ENCODE peak calls at places on chromosome 2, in seven cellular contexts. U is transverse colon, Z is HFF-Myc, J is kidney epithelial cell, F is HL-60, M is GM12865, W is IMR-90. P is an unnamed sample.

GRCh38 chr2:223635080-223635479 is 32.9 kb upstream of the SCG2 start:
- DNase-seq in U (no peak), Z (no peak), J (no peak), F (no peak), M (no peak), W (peak; percentile 45), P (no peak)

GRCh38 chr2:26786207-26787023 is 559 bp downstream of the CENPA start:
- DNase-seq in U (no peak), Z (no peak), J (no peak), F (no peak), M (peak; percentile 43), W (no peak), P (no peak)

GRCh38 chr2:218022131-218022850 is 19.5 kb upstream of the TNS1 start:
- DNase-seq in U (no peak), Z (no peak), J (no peak), F (no peak), M (no peak), W (no peak), P (no peak)

GRCh38 chr2:16665746-16666452 is at the start of gene CYRIA:
- DNase-seq in U (peak; percentile 77), Z (no peak), J (no peak), F (no peak), M (peak; percentile 57), W (no peak), P (no peak)

GRCh38 chr2:196230051-196230450 is 58.7 kb upstream of the STK17B start:
- DNase-seq in U (peak; percentile 42), Z (no peak), J (no peak), F (no peak), M (no peak), W (no peak), P (no peak)

GRCh38 chr2:96881349-96882195 is 11.7 kb upstream of the SEMA4C start:
- DNase-seq in U (no peak), Z (no peak), J (no peak), F (no peak), M (no peak), W (no peak), P (no peak)

GRCh38 chr2:72828840-72829507 is 3.1 kb upstream of the EXOC6B start:
- DNase-seq in U (no peak), Z (no peak), J (no peak), F (no peak), M (no peak), W (peak; percentile 27), P (no peak)

GRCh38 chr2:68765739-68766377 is 31.2 kb downstream of the ARHGAP25 start:
- DNase-seq in U (no peak), Z (no peak), J (no peak), F (no peak), M (peak; percentile 39), W (peak; percentile 75), P (no peak)

GRCh38 chr2:128309341-128310093 is 9.2 kb downstream of the HS6ST1 start:
- DNase-seq in U (peak; percentile 53), Z (no peak), J (no peak), F (no peak), M (no peak), W (peak; percentile 86), P (no peak)

GRCh38 chr2:3131636-3132326 is 245.8 kb downstream of the EIPR1 start:
- DNase-seq in U (no peak), Z (no peak), J (no peak), F (no peak), M (no peak), W (no peak), P (no peak)

GRCh38 chr2:215826376-215826775 is 187.0 kb downstream of the MREG start:
- DNase-seq in U (no peak), Z (no peak), J (no peak), F (no peak), M (no peak), W (no peak), P (no peak)

GRCh38 chr2:3288455-3289163 is 89.0 kb downstream of the EIPR1 start:
- DNase-seq in U (no peak), Z (no peak), J (no peak), F (no peak), M (no peak), W (no peak), P (no peak)

GRCh38 chr2:231185050-231185725 is 13.2 kb upstream of the ARMC9 start:
- DNase-seq in U (no peak), Z (no peak), J (no peak), F (no peak), M (no peak), W (no peak), P (no peak)

GRCh38 chr2:152402780-152403388 is 67.9 kb downstream of the FMNL2 start:
- DNase-seq in U (no peak), Z (no peak), J (no peak), F (no peak), M (no peak), W (no peak), P (no peak)

GRCh38 chr2:129868151-129868550 is 111.3 kb upstream of the RAB6C start:
- DNase-seq in U (no peak), Z (no peak), J (no peak), F (no peak), M (no peak), W (no peak), P (no peak)

GRCh38 chr2:27954771-27955384 is 64.3 kb downstream of the BABAM2 start:
- DNase-seq in U (peak; percentile 27), Z (peak; percentile 91), J (peak; percentile 86), F (peak; percentile 85), M (peak; percentile 42), W (peak; percentile 97), P (peak; percentile 52)

GRCh38 chr2:240958366-240959213 is 39.8 kb upstream of the SNED1 start:
- DNase-seq in U (no peak), Z (no peak), J (no peak), F (no peak), M (no peak), W (no peak), P (no peak)

GRCh38 chr2:88815243-88816096 is 124.0 kb downstream of the RPIA start:
- DNase-seq in U (no peak), Z (no peak), J (no peak), F (no peak), M (no peak), W (no peak), P (no peak)

GRCh38 chr2:62472321-62472720 is 33.7 kb downstream of the TMEM17 start:
- DNase-seq in U (no peak), Z (no peak), J (no peak), F (no peak), M (no peak), W (no peak), P (no peak)

GRCh38 chr2:218981390-218982311 is 3.3 kb downstream of the FEV start:
- DNase-seq in U (peak; percentile 46), Z (no peak), J (no peak), F (no peak), M (no peak), W (peak; percentile 12), P (no peak)

GRCh38 chr2:8656160-8656641 is 25.7 kb upstream of the ID2 start:
- DNase-seq in U (no peak), Z (no peak), J (peak; percentile 67), F (no peak), M (no peak), W (peak; percentile 80), P (no peak)

GRCh38 chr2:44169155-44169898 is 652 bp downstream of the PPM1B start:
- DNase-seq in U (peak; percentile 62), Z (no peak), J (no peak), F (no peak), M (peak; percentile 74), W (peak; percentile 37), P (no peak)

GRCh38 chr2:230735884-230736283 is 23.2 kb downstream of the CAB39 start:
- DNase-seq in U (no peak), Z (no peak), J (no peak), F (no peak), M (peak; percentile 40), W (no peak), P (no peak)

GRCh38 chr2:181738483-181739015 is 58.2 kb upstream of the NEUROD1 start:
- DNase-seq in U (no peak), Z (no peak), J (no peak), F (no peak), M (no peak), W (no peak), P (no peak)

GRCh38 chr2:33068261-33068660 is 121.5 kb downstream of the LTBP1 start:
- DNase-seq in U (no peak), Z (no peak), J (no peak), F (no peak), M (no peak), W (peak; percentile 90), P (no peak)

GRCh38 chr2:10028407-10028987 is 14.9 kb upstream of the KLF11 start:
- DNase-seq in U (no peak), Z (no peak), J (no peak), F (no peak), M (peak; percentile 23), W (no peak), P (no peak)
- TF ChIP-seq CTCF in U (no peak), Z (no peak), J (no peak), F (no peak), M (peak; percentile 23), W (no peak), P (no peak)

DNA sequence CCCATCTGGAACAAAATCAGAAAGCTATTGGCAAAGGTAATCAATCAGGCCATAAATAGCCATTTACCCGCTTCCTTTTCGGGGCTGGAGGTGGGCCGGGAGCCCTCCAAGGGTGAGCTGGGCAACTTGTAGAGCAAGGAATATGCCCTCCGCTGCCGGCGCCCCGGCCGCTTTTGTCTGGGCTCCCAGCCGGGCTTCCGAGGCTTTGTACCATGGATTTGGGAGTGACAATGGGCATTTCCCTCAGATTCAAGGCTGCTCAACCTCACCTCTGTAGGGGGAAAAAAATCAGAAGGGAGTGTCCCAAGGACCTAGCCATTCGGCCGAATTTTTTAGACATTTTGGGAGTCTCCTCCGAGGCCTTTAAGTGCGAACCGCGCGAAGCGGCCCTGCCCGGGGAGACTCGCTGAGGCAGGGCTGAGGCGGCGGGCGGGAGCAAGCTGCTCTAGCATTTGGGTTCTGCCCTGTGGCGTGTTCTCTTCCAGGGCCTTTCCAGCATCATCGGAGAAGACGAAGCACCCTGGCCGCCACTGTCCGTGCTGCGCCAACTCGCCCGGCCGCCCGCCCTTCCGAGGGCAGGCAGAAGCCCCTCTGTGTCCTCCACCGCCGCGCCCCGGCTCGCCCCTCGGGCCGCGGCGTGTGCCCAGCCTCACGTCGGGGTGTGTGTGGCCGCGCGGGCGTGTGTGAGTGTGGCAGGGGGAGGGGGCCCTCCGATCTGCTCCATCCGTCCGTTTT is 975 bp upstream of the HOXD9 start:
- DNase-seq in U (no peak), Z (no peak), J (no peak), F (no peak), M (no peak), W (no peak), P (no peak)
- H3K4me3 ChIP-seq in U (peak overlapping the region; percentile 55), Z (no peak overlapping the region), J (peak overlapping the region; percentile 59), F (no peak overlapping the region), M (no peak overlapping the region), W (no peak overlapping the region), P (no peak overlapping the region)

GRCh38 chr2:169928463-169928864 is 101.2 kb downstream of the UBR3 start:
- DNase-seq in U (no peak), Z (peak; percentile 16), J (peak; percentile 1), F (peak; percentile 10), M (peak; percentile 62), W (peak; percentile 63), P (peak; percentile 17)

GRCh38 chr2:169923977-169924376 is 96.7 kb downstream of the UBR3 start:
- DNase-seq in U (no peak), Z (no peak), J (no peak), F (no peak), M (no peak), W (no peak), P (no peak)

GRCh38 chr2:169925968-169926367 is 98.7 kb downstream of the UBR3 start:
- DNase-seq in U (no peak), Z (no peak), J (no peak), F (no peak), M (no peak), W (no peak), P (no peak)
- TF ChIP-seq CTCF in U (no peak), Z (no peak), J (no peak), F (no peak), M (no peak), W (no peak), P (no peak)

GRCh38 chr2:11071207-11071606 is 84.1 kb upstream of the SLC66A3 start:
- DNase-seq in U (peak; percentile 41), Z (no peak), J (no peak), F (no peak), M (peak; percentile 28), W (peak; percentile 20), P (no peak)
- H3K4me3 ChIP-seq in U (no peak overlapping the region), Z (no peak overlapping the region), J (no peak overlapping the region), F (no peak overlapping the region), M (no peak overlapping the region), W (no peak overlapping the region), P (no peak overlapping the region)

P was measured in retinal pigment epithelial cell.